ENCODE peak calls at places on chromosomes 7 and 10, in six cellular contexts. P, H, N, F, R and G are unnamed samples.

GRCh38 chr10:106615081-106615480 is 549.4 kb downstream of the SORCS1 start:
- DNase-seq in N (no peak), P (no peak), R (peak), H (no peak), F (no peak), G (no peak)

GRCh38 chr10:97179731-97180366 is 5.9 kb downstream of the SLIT1 start:
- DNase-seq in N (no peak), F (no peak), H (peak), R (no peak), P (no peak), G (no peak)

GRCh38 chr10:101063548-101064414 is 2.0 kb downstream of the KAZALD1 start:
- DNase-seq in N (no peak), H (peak), F (peak), P (no peak), R (no peak), G (no peak)

GRCh38 chr7:6564091-6564770 is 13.0 kb upstream of the GRID2IP start:
- DNase-seq in N (no peak), H (no peak), P (no peak), F (no peak), R (no peak), G (peak)

GRCh38 chr7:6402041-6402440 is 45.7 kb downstream of the DAGLB start:
- DNase-seq in P (no peak), H (no peak), F (no peak), R (no peak), N (no peak), G (no peak)

GRCh38 chr7:139245401-139245800 is 14.4 kb downstream of the UBN2 start:
- DNase-seq in F (no peak), P (no peak), R (no peak), N (no peak), H (no peak), G (no peak)

GRCh38 chr10:129936923-129937300 is 27.2 kb downstream of the EBF3 start:
- DNase-seq in N (no peak), F (no peak), R (no peak), H (no peak), P (no peak), G (no peak)

GRCh38 chr10:80277567-80278250 is 11.7 kb downstream of the MAT1A start:
- DNase-seq in H (no peak), P (no peak), N (peak), F (no peak), R (no peak), G (no peak)

GRCh38 chr10:125102216-125102615 is 58.1 kb downstream of the CTBP2 start:
- DNase-seq in N (no peak), F (no peak), H (no peak), R (peak), P (peak), G (peak)

GRCh38 chr10:1933215-1933614 is 195.9 kb upstream of the ADARB2 start:
- DNase-seq in H (no peak), R (no peak), F (no peak), N (no peak), P (no peak), G (no peak)

GRCh38 chr7:4661871-4662270 is 20.2 kb upstream of the FOXK1 start:
- DNase-seq in R (peak), F (no peak), H (no peak), N (no peak), P (no peak), G (peak)

GRCh38 chr7:20216637-20217036 is 547 bp downstream of the MACC1 start:
- DNase-seq in R (no peak), F (no peak), H (no peak), N (no peak), P (no peak), G (no peak)

GRCh38 chr7:100483728-100484635 is at the start of gene NYAP1:
- DNase-seq in R (peak), N (peak), F (peak), H (peak), P (no peak), G (peak)

GRCh38 chr7:143381427-143382125 is 431 bp downstream of the ZYX start:
- DNase-seq in R (peak), P (peak), H (peak), N (peak), F (no peak), G (peak)

GRCh38 chr10:59536576-59537014 is 173.1 kb downstream of the SLC16A9 start:
- DNase-seq in F (no peak), R (peak), N (no peak), P (peak), H (peak), G (peak)

GRCh38 chr7:5850944-5851343 is 29.7 kb upstream of the OCM start:
- DNase-seq in N (no peak), P (no peak), F (no peak), H (no peak), R (no peak), G (no peak)

GRCh38 chr10:128059915-128060314 is 66.3 kb downstream of the MKI67 start:
- DNase-seq in H (no peak), F (no peak), N (no peak), P (no peak), R (no peak), G (no peak)

GRCh38 chr10:26269754-26270153 is 53.2 kb downstream of the GAD2 start:
- DNase-seq in R (no peak), P (no peak), N (no peak), H (peak), F (peak), G (no peak)

GRCh38 chr7:107922891-107923290 is 31.9 kb downstream of the DLD start:
- DNase-seq in P (no peak), R (peak), F (no peak), N (no peak), H (no peak), G (no peak)

GRCh38 chr10:62025134-62025794 is 123.8 kb downstream of the ARID5B start:
- DNase-seq in R (no peak), F (no peak), H (no peak), P (no peak), N (no peak), G (no peak)
- H3K27ac ChIP-seq in R (no peak), F (no peak), H (no peak), P (no peak), N (no peak), G (no peak)

GRCh38 chr7:80611353-80611752 is 27.1 kb upstream of the CD36 start:
- DNase-seq in R (no peak), P (no peak), N (no peak), F (no peak), H (no peak), G (no peak)
- H3K27ac ChIP-seq in R (no peak), P (no peak), N (no peak), F (no peak), H (no peak), G (no peak)

DNA sequence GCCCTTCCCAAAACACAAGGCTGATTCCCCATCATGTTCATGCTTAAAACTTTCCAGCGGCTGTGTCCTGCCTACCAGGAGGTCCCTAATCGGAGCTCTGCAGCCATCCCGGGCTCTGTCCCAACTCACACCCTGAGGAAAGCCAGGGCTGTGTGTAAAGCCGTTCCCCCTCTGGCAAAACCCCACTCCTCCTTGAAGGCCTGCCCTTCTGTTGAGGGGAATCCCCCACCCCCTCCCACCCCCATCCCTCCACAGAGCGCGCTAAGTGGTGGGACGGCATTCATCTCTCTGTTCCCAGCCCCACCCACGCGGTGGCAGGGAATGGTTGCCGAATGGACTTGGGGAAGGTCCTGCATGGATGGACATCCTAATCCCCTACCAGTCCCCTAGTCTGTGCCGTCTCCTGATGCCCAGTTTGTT is 667 bp upstream of the TMEM120A start:
- DNase-seq in R (no peak), F (no peak), H (peak), P (no peak), N (no peak), G (no peak)
- H3K27ac ChIP-seq in R (peak), F (no peak), H (peak), P (no peak), N (peak), G (peak)

GRCh38 chr10:30783939-30784500 is 154.5 kb upstream of the LYZL2 start:
- DNase-seq in P (peak), F (peak), N (peak), H (peak), R (peak), G (peak)

GRCh38 chr10:30784896-30785605 is 155.5 kb upstream of the LYZL2 start:
- DNase-seq in F (no peak), R (peak), P (no peak), H (peak), N (peak), G (peak)

GRCh38 chr10:30782543-30783461 is 153.2 kb upstream of the LYZL2 start:
- DNase-seq in H (no peak), R (peak), N (no peak), F (no peak), P (no peak), G (peak)

GRCh38 chr10:30786131-30786530 is 156.6 kb upstream of the LYZL2 start:
- DNase-seq in P (no peak), H (no peak), N (no peak), R (peak), F (no peak), G (no peak)

GRCh38 chr10:30784521-30784895 is 155.0 kb upstream of the LYZL2 start:
- DNase-seq in R (peak), N (no peak), P (no peak), F (no peak), H (no peak), G (peak)
- H3K27ac ChIP-seq in R (peak), N (peak), P (peak), F (no peak), H (peak), G (peak)

DNA sequence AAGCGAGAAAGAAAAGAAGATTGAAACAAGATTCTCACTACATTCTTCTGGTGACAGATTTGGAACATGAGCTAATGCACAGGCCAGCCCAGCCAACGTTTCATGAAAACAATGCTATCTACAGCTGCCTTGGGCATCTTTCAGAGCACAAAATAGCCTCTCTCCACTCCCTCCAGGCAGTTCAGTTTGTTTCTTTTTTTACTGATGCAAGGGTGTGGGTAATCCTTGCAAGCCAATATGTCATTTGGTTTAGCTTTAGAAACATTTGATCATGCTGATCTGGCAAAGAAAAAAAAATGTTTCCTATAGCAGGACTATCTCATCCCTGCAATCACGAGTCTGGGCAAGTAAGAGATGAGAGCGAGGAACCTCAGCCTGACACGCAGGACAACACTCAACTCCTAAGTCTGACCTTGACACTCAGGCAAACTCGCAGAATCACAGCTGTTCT is 35.9 kb downstream of the SVIL start:
- DNase-seq in H (no peak), R (peak), P (peak), F (no peak), N (no peak), G (peak)
- H3K27ac ChIP-seq in H (no peak), R (peak), P (peak), F (no peak), N (no peak), G (peak)

GRCh38 chr10:114027041-114027394 is 16.6 kb upstream of the ADRB1 start:
- DNase-seq in N (no peak), H (no peak), R (no peak), P (no peak), F (no peak), G (no peak)

GRCh38 chr10:114024876-114025609 is 18.6 kb upstream of the ADRB1 start:
- DNase-seq in R (peak), F (peak), P (no peak), N (no peak), H (no peak), G (peak)

GRCh38 chr10:114025610-114026130 is 18.0 kb upstream of the ADRB1 start:
- DNase-seq in N (no peak), H (no peak), P (no peak), F (no peak), R (no peak), G (no peak)

GRCh38 chr10:114027951-114028350 is 15.7 kb upstream of the ADRB1 start:
- DNase-seq in H (no peak), R (no peak), P (no peak), F (no peak), N (no peak), G (no peak)

DNA sequence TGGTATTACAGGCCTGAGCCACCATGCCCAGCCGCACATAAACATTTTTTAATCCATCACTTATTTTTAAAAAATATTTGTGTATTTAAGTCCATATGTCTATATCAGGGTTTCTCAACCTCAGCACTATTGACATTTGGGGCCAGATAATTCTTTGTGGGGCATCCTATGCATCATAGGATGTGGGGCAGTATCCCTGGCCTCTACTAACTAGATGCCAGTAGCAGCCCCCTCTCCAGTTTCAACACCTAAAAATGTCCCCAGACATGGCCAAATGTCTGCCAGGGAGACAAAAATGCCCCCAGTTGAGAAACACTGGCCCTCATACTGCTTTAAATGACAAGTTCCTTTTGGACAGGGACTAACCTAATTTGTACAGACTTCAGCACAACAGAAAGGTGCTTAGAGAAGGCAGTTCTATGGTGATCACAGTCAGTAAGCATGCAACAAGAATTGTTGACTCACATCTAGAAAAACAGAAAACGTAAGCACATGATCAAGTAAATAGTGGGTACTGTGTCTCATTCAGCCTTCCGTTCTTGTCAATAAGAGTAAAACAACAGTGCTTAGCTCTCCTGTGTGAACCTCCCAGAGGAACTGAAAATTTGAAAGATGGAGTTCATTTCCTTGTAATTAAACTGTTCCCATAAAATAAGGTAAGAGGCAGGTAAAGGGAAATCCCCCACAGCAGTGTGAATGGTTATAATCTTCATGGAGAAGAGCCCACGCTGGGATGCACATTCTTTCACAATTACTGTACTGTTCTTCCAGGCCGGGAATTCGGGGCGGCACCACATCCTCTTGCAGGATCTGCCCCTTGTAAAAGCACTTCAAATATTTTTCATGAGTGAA is 17.3 kb upstream of the ADRB1 start:
- DNase-seq in R (peak), P (peak), H (no peak), N (no peak), F (peak), G (peak)
- H3K27ac ChIP-seq in R (no peak), P (no peak), H (no peak), N (no peak), F (peak), G (no peak)

GRCh38 chr10:133177380-133178157 is 17.6 kb downstream of the KNDC1 start:
- DNase-seq in N (no peak), R (no peak), F (no peak), H (no peak), P (no peak), G (no peak)
- H3K27ac ChIP-seq in N (no peak), R (no peak), F (no peak), H (no peak), P (no peak), G (no peak)